ENCODE peak calls at places on chromosome 20, in eight cellular contexts. One of them, this sample, is unnamed.

GRCh38 chr20:55086421-55086820 is 611.0 kb downstream of the DOK5 start:
- DNase-seq in astrocyte of the spinal cord: no peak
- DNase-seq in fibroblast of lung: no peak
- DNase-seq in tibial artery: no peak
- DNase-seq in hepatocyte: no peak
- DNase-seq in body of pancreas: no peak
- DNase-seq in left ventricle myocardium inferior: no peak
- DNase-seq in prostate gland: no peak
- DNase-seq in this sample: no peak

GRCh38 chr20:8766868-8767390 is 302.0 kb upstream of the PLCB4 start:
- DNase-seq in hepatocyte: no peak
- DNase-seq in prostate gland: no peak
- DNase-seq in fibroblast of lung: no peak
- DNase-seq in astrocyte of the spinal cord: peak; percentile 4
- DNase-seq in tibial artery: no peak
- DNase-seq in left ventricle myocardium inferior: no peak
- DNase-seq in body of pancreas: no peak
- DNase-seq in this sample: no peak

GRCh38 chr20:9052136-9052535 is 16.8 kb upstream of the PLCB4 start:
- DNase-seq in prostate gland: no peak
- DNase-seq in left ventricle myocardium inferior: no peak
- DNase-seq in tibial artery: no peak
- DNase-seq in body of pancreas: no peak
- DNase-seq in fibroblast of lung: no peak
- DNase-seq in hepatocyte: no peak
- DNase-seq in astrocyte of the spinal cord: no peak
- DNase-seq in this sample: no peak

GRCh38 chr20:50788868-50789125 is 6.1 kb upstream of the BCAS4 start:
- DNase-seq in prostate gland: no peak
- DNase-seq in astrocyte of the spinal cord: no peak
- DNase-seq in hepatocyte: no peak
- DNase-seq in left ventricle myocardium inferior: no peak
- DNase-seq in tibial artery: no peak
- DNase-seq in fibroblast of lung: no peak
- DNase-seq in body of pancreas: no peak
- DNase-seq in this sample: no peak

GRCh38 chr20:19419420-19419819 is 207.0 kb downstream of the SLC24A3 start:
- DNase-seq in left ventricle myocardium inferior: no peak
- DNase-seq in prostate gland: no peak
- DNase-seq in body of pancreas: no peak
- DNase-seq in hepatocyte: no peak
- DNase-seq in fibroblast of lung: no peak
- DNase-seq in astrocyte of the spinal cord: no peak
- DNase-seq in tibial artery: no peak
- DNase-seq in this sample: no peak

GRCh38 chr20:63771046-63771707 is 31.6 kb downstream of the SLC2A4RG start:
- DNase-seq in tibial artery: no peak
- DNase-seq in fibroblast of lung: no peak
- DNase-seq in body of pancreas: no peak
- DNase-seq in astrocyte of the spinal cord: no peak
- DNase-seq in prostate gland: no peak
- DNase-seq in left ventricle myocardium inferior: no peak
- DNase-seq in hepatocyte: no peak
- DNase-seq in this sample: no peak

GRCh38 chr20:35463455-35464300 is 8.3 kb downstream of the CEP250 start:
- DNase-seq in tibial artery: no peak
- DNase-seq in prostate gland: peak; percentile 61
- DNase-seq in astrocyte of the spinal cord: peak; percentile 73
- DNase-seq in left ventricle myocardium inferior: no peak
- DNase-seq in fibroblast of lung: peak; percentile 58
- DNase-seq in body of pancreas: peak; percentile 65
- DNase-seq in hepatocyte: peak; percentile 84
- DNase-seq in this sample: peak; percentile 71

GRCh38 chr20:23115823-23116222 is 29.7 kb upstream of the CD93 start:
- DNase-seq in left ventricle myocardium inferior: no peak
- DNase-seq in prostate gland: no peak
- DNase-seq in tibial artery: peak; percentile 17
- DNase-seq in hepatocyte: no peak
- DNase-seq in body of pancreas: no peak
- DNase-seq in astrocyte of the spinal cord: no peak
- DNase-seq in fibroblast of lung: no peak
- DNase-seq in this sample: no peak

GRCh38 chr20:62439218-62439617 is 11.9 kb upstream of the RBBP8NL start:
- DNase-seq in astrocyte of the spinal cord: no peak
- DNase-seq in hepatocyte: no peak
- DNase-seq in tibial artery: no peak
- DNase-seq in fibroblast of lung: no peak
- DNase-seq in body of pancreas: no peak
- DNase-seq in prostate gland: no peak
- DNase-seq in left ventricle myocardium inferior: no peak
- DNase-seq in this sample: no peak

GRCh38 chr20:1388706-1389483 is 4.0 kb downstream of the FKBP1A start:
- DNase-seq in tibial artery: no peak
- DNase-seq in prostate gland: no peak
- DNase-seq in body of pancreas: no peak
- DNase-seq in astrocyte of the spinal cord: no peak
- DNase-seq in hepatocyte: no peak
- DNase-seq in fibroblast of lung: no peak
- DNase-seq in left ventricle myocardium inferior: no peak
- DNase-seq in this sample: no peak

GRCh38 chr20:57480444-57481152 is 44.3 kb downstream of the CTCFL start:
- DNase-seq in body of pancreas: no peak
- DNase-seq in left ventricle myocardium inferior: no peak
- DNase-seq in tibial artery: peak; percentile 39
- DNase-seq in fibroblast of lung: no peak
- DNase-seq in prostate gland: no peak
- DNase-seq in astrocyte of the spinal cord: no peak
- DNase-seq in hepatocyte: no peak
- DNase-seq in this sample: no peak

DNA sequence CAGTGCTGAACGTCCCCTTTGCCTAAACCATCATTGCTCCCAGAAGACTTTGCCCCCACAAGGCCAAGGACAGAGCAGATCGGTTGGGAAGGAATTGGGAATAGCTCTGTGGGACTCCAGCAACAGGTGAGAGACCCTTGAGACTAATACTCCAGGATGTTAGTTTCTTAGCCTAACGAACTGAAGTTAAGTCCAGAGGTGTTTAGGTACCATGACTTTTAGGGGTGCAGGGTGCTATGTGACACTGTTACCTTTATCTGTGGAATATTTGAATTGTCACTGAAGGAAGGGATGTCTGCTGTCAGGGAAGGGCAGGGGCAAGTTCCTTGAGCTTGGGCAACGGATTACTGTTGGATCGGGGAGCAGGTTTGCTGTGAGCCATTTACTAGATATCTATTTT is 1.9 kb downstream of the BLCAP start:
- DNase-seq in astrocyte of the spinal cord: no peak
- DNase-seq in tibial artery: no peak
- DNase-seq in left ventricle myocardium inferior: no peak
- DNase-seq in prostate gland: no peak
- DNase-seq in fibroblast of lung: no peak
- DNase-seq in hepatocyte: no peak
- DNase-seq in body of pancreas: no peak
- DNase-seq in this sample: no peak
- H3K4me3 ChIP-seq in astrocyte of the spinal cord: no peak overlapping the region
- H3K4me3 ChIP-seq in tibial artery: peak overlapping the region; percentile 96
- H3K4me3 ChIP-seq in left ventricle myocardium inferior: peak overlapping the region; percentile 97
- H3K4me3 ChIP-seq in prostate gland: no peak overlapping the region
- H3K4me3 ChIP-seq in fibroblast of lung: no peak overlapping the region
- H3K4me3 ChIP-seq in hepatocyte: peak overlapping the region; percentile 55
- H3K4me3 ChIP-seq in body of pancreas: no peak overlapping the region
- H3K4me3 ChIP-seq in this sample: peak overlapping the region; percentile 96

DNA sequence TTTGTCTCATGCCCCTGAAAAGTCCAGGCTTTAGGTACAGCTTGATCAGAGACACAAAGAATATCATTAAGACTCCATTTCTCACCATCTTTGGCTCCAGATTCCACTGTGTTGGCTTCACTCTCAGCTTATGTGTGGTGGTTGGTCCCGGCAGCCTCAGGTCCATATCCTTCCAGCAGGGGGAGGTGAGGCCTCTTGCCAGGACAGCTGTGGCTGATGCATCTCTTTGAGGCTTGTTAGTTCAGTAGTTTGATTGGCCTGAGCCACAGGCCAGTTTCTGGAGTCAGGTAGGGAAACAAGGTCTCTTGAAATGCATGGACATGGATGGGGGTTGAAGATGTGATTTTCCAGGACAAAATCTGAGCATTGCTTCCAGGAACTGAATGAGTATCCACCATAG is 62.4 kb downstream of the JAG1 start:
- DNase-seq in fibroblast of lung: peak; percentile 47
- DNase-seq in left ventricle myocardium inferior: peak; percentile 63
- DNase-seq in hepatocyte: peak; percentile 35
- DNase-seq in tibial artery: no peak
- DNase-seq in body of pancreas: peak; percentile 59
- DNase-seq in prostate gland: peak; percentile 33
- DNase-seq in astrocyte of the spinal cord: peak; percentile 61
- DNase-seq in this sample: peak; percentile 70
- TF ChIP-seq CTCF in fibroblast of lung: peak; percentile 50
- TF ChIP-seq CTCF in left ventricle myocardium inferior: peak; percentile 72
- TF ChIP-seq CTCF in hepatocyte: peak; percentile 31
- TF ChIP-seq CTCF in tibial artery: peak; percentile 31
- TF ChIP-seq CTCF in body of pancreas: peak; percentile 65
- TF ChIP-seq CTCF in prostate gland: no peak
- TF ChIP-seq CTCF in astrocyte of the spinal cord: peak; percentile 69
- TF ChIP-seq CTCF in this sample: peak; percentile 53

GRCh38 chr20:49769125-49769581 is 43.5 kb upstream of the SLC9A8 start:
- DNase-seq in prostate gland: no peak
- DNase-seq in fibroblast of lung: no peak
- DNase-seq in hepatocyte: no peak
- DNase-seq in left ventricle myocardium inferior: no peak
- DNase-seq in astrocyte of the spinal cord: no peak
- DNase-seq in tibial artery: no peak
- DNase-seq in body of pancreas: no peak
- DNase-seq in this sample: no peak

GRCh38 chr20:49765846-49766541 is 46.6 kb upstream of the SLC9A8 start:
- DNase-seq in body of pancreas: no peak
- DNase-seq in astrocyte of the spinal cord: no peak
- DNase-seq in prostate gland: no peak
- DNase-seq in hepatocyte: no peak
- DNase-seq in fibroblast of lung: no peak
- DNase-seq in left ventricle myocardium inferior: no peak
- DNase-seq in tibial artery: no peak
- DNase-seq in this sample: no peak

GRCh38 chr20:49770634-49771033 is 42.0 kb upstream of the SLC9A8 start:
- DNase-seq in prostate gland: no peak
- DNase-seq in hepatocyte: no peak
- DNase-seq in left ventricle myocardium inferior: no peak
- DNase-seq in fibroblast of lung: no peak
- DNase-seq in astrocyte of the spinal cord: no peak
- DNase-seq in tibial artery: no peak
- DNase-seq in body of pancreas: no peak
- DNase-seq in this sample: no peak

GRCh38 chr20:49766979-49767419 is 45.6 kb upstream of the SLC9A8 start:
- DNase-seq in left ventricle myocardium inferior: no peak
- DNase-seq in body of pancreas: no peak
- DNase-seq in astrocyte of the spinal cord: no peak
- DNase-seq in hepatocyte: no peak
- DNase-seq in tibial artery: no peak
- DNase-seq in prostate gland: no peak
- DNase-seq in fibroblast of lung: no peak
- DNase-seq in this sample: peak; percentile 20

DNA sequence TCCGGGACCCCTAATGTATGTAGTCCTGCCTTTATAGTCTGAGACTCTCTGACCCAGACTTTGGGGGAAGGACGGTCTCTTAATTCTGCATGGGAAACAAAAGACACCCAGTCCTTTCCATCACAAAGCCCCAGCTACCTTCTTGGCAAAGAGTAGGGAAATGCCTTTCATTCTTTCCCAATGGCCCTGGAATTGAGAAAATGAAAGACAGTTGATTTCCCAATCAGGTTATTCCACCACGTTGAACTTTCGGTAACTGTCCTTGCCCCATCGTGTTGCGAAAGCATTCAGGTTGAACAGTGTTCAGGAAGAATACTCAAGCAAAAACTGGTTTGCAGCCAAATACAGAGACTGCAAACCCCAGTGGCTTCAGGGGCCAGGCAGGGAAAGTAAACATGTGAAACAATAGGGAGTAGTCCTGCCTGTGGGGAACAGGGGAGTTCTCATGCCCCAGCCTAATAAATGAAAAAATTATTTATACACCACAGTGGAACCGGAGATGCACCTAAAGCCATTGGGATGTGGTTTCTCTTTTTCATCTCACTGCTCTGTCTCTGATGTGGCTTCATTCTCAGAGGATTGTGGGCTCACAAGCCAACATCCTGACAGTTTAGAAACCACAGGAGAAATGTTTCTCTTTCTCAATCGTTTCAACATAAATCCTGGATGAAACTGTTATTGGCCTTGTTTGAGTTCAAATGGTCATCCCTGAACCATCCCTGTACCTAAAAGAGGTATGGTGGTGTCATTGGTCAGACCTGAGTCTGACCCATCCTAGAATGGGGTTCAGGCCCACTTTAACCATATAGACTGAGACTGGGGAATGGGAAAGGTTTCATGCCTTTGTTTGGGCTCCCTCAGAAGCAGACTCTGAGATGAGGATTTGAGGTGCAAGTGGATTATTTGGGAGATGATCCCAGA is 44.2 kb upstream of the SLC9A8 start:
- DNase-seq in prostate gland: peak; percentile 90
- DNase-seq in body of pancreas: peak; percentile 72
- DNase-seq in astrocyte of the spinal cord: peak; percentile 93
- DNase-seq in fibroblast of lung: peak; percentile 89
- DNase-seq in left ventricle myocardium inferior: no peak
- DNase-seq in tibial artery: peak; percentile 70
- DNase-seq in hepatocyte: peak; percentile 79
- DNase-seq in this sample: peak; percentile 97
- H3K4me3 ChIP-seq in prostate gland: no peak overlapping the region
- H3K4me3 ChIP-seq in body of pancreas: no peak overlapping the region
- H3K4me3 ChIP-seq in astrocyte of the spinal cord: no peak overlapping the region
- H3K4me3 ChIP-seq in fibroblast of lung: no peak overlapping the region
- H3K4me3 ChIP-seq in left ventricle myocardium inferior: no peak overlapping the region
- H3K4me3 ChIP-seq in tibial artery: no peak overlapping the region
- H3K4me3 ChIP-seq in hepatocyte: no peak overlapping the region
- H3K4me3 ChIP-seq in this sample: no peak overlapping the region

GRCh38 chr20:48147326-48147725 is 362.0 kb upstream of the SULF2 start:
- DNase-seq in fibroblast of lung: no peak
- DNase-seq in prostate gland: no peak
- DNase-seq in left ventricle myocardium inferior: no peak
- DNase-seq in body of pancreas: no peak
- DNase-seq in astrocyte of the spinal cord: no peak
- DNase-seq in hepatocyte: no peak
- DNase-seq in tibial artery: no peak
- DNase-seq in this sample: no peak

GRCh38 chr20:48148020-48148419 is 362.7 kb upstream of the SULF2 start:
- DNase-seq in tibial artery: no peak
- DNase-seq in left ventricle myocardium inferior: no peak
- DNase-seq in astrocyte of the spinal cord: no peak
- DNase-seq in hepatocyte: no peak
- DNase-seq in prostate gland: no peak
- DNase-seq in body of pancreas: no peak
- DNase-seq in fibroblast of lung: no peak
- DNase-seq in this sample: no peak

GRCh38 chr20:48148916-48149672 is 363.8 kb upstream of the SULF2 start:
- DNase-seq in hepatocyte: no peak
- DNase-seq in left ventricle myocardium inferior: no peak
- DNase-seq in body of pancreas: no peak
- DNase-seq in prostate gland: no peak
- DNase-seq in fibroblast of lung: no peak
- DNase-seq in astrocyte of the spinal cord: no peak
- DNase-seq in tibial artery: no peak
- DNase-seq in this sample: no peak

GRCh38 chr20:48150568-48150967 is 365.3 kb upstream of the SULF2 start:
- DNase-seq in prostate gland: no peak
- DNase-seq in astrocyte of the spinal cord: no peak
- DNase-seq in left ventricle myocardium inferior: no peak
- DNase-seq in tibial artery: no peak
- DNase-seq in body of pancreas: no peak
- DNase-seq in hepatocyte: no peak
- DNase-seq in fibroblast of lung: no peak
- DNase-seq in this sample: no peak

GRCh38 chr20:48149887-48150286 is 364.6 kb upstream of the SULF2 start:
- DNase-seq in hepatocyte: no peak
- DNase-seq in prostate gland: no peak
- DNase-seq in tibial artery: no peak
- DNase-seq in body of pancreas: no peak
- DNase-seq in fibroblast of lung: no peak
- DNase-seq in astrocyte of the spinal cord: no peak
- DNase-seq in left ventricle myocardium inferior: no peak
- DNase-seq in this sample: no peak
- TF ChIP-seq CTCF in hepatocyte: no peak
- TF ChIP-seq CTCF in prostate gland: no peak
- TF ChIP-seq CTCF in tibial artery: no peak
- TF ChIP-seq CTCF in body of pancreas: no peak
- TF ChIP-seq CTCF in fibroblast of lung: no peak
- TF ChIP-seq CTCF in astrocyte of the spinal cord: no peak
- TF ChIP-seq CTCF in left ventricle myocardium inferior: no peak
- TF ChIP-seq CTCF in this sample: no peak